ENCODE peak calls at places on chromosomes 4 and X, in ten cellular contexts. N, Q, P, U, K, F, W, S, H and X are unnamed samples.

GRCh38 chr4:112296949-112297483 is at the start of gene ALPK1:
- DNase-seq in Q (no peak), S (peak; percentile 60), H (no peak), F (no peak), N (peak; percentile 71), P (no peak), U (no peak), K (no peak), W (no peak), X (no peak)

GRCh38 chrX:47311857-47312774 is 58.3 kb upstream of the ZNF157 start:
- DNase-seq in S (peak; percentile 51), W (no peak), P (no peak), U (peak; percentile 55), N (peak; percentile 30), H (peak; percentile 69), Q (peak; percentile 52), F (no peak), K (peak; percentile 15), X (peak; percentile 59)

GRCh38 chr4:177381762-177382310 is 60.4 kb downstream of the AGA start:
- DNase-seq in N (no peak), F (no peak), Q (no peak), S (no peak), H (no peak), K (no peak), P (no peak), U (no peak), W (no peak), X (peak; percentile 55)

GRCh38 chr4:4575284-4576211 is 33.7 kb upstream of the STX18 start:
- DNase-seq in U (peak; percentile 66), N (peak; percentile 65), S (peak; percentile 79), Q (peak; percentile 38), W (peak; percentile 54), H (peak; percentile 66), F (peak; percentile 9), K (no peak), P (peak; percentile 69), X (peak; percentile 79)

GRCh38 chrX:155949098-155949497 is 48.4 kb upstream of the IL9R start:
- DNase-seq in S (no peak), N (no peak), U (no peak), K (no peak), H (no peak), P (no peak), W (no peak), F (no peak), Q (no peak), X (no peak)

GRCh38 chr4:56698329-56698728 is 17.2 kb upstream of the HOPX start:
- DNase-seq in K (no peak), W (no peak), S (no peak), Q (no peak), P (no peak), H (no peak), N (no peak), F (no peak), U (no peak), X (no peak)

GRCh38 chr4:128688025-128688721 is 121.3 kb upstream of the JADE1 start:
- DNase-seq in F (no peak), U (no peak), Q (no peak), P (no peak), N (no peak), H (no peak), S (no peak), K (no peak), W (no peak), X (no peak)

GRCh38 chr4:96483308-96484030 is 643.6 kb downstream of the PDHA2 start:
- DNase-seq in W (peak; percentile 29), F (no peak), S (no peak), N (no peak), U (no peak), K (no peak), Q (no peak), H (no peak), P (no peak), X (no peak)

GRCh38 chrX:29535212-29536162 is 679.9 kb upstream of the MAGEB2 start:
- DNase-seq in U (no peak), W (no peak), K (no peak), F (no peak), P (no peak), S (no peak), H (no peak), N (peak; percentile 23), Q (no peak), X (no peak)

GRCh38 chrX:104376937-104377336 is 122.2 kb upstream of the ESX1 start:
- DNase-seq in S (no peak), N (no peak), K (no peak), P (no peak), W (no peak), F (no peak), H (no peak), Q (no peak), U (no peak), X (no peak)

GRCh38 chrX:49184294-49185061 is 1.7 kb downstream of the PRICKLE3 start:
- DNase-seq in N (peak; percentile 69), F (no peak), Q (peak; percentile 98), U (peak; percentile 93), H (peak; percentile 97), S (peak; percentile 80), W (peak; percentile 81), K (peak; percentile 89), P (peak; percentile 95), X (peak; percentile 93)

GRCh38 chr4:189084671-189085070 is 856.0 kb upstream of the FRG1 start:
- DNase-seq in S (no peak), U (no peak), Q (no peak), N (no peak), W (no peak), P (no peak), K (no peak), H (no peak), F (no peak), X (no peak)

GRCh38 chrX:68916891-68917290 is 88.1 kb downstream of the EFNB1 start:
- DNase-seq in F (no peak), K (no peak), H (no peak), Q (no peak), N (no peak), U (no peak), S (no peak), P (no peak), W (no peak), X (no peak)

GRCh38 chr4:83561381-83561780 is 25.5 kb downstream of the GPAT3 start:
- DNase-seq in P (no peak), F (no peak), W (no peak), H (no peak), K (no peak), N (peak; percentile 50), S (no peak), U (peak; percentile 38), Q (no peak), X (peak; percentile 76)

GRCh38 chr4:5199142-5199541 is 147.9 kb downstream of the STK32B start:
- DNase-seq in U (no peak), N (no peak), K (no peak), P (no peak), H (no peak), S (no peak), W (no peak), Q (no peak), F (no peak), X (no peak)

GRCh38 chrX:44384688-44385338 is 41.3 kb upstream of the EFHC2 start:
- DNase-seq in Q (no peak), F (no peak), U (no peak), K (no peak), H (no peak), S (no peak), N (no peak), P (no peak), W (no peak), X (no peak)
- TF ChIP-seq EP300 in Q (no peak), F (no peak), U (no peak), K (no peak), H (no peak), S (no peak), N (no peak), P (no peak), W (no peak), X (no peak)

GRCh38 chr4:176195184-176195978 is at the start of gene SPATA4:
- DNase-seq in F (peak; percentile 84), P (peak; percentile 94), S (peak; percentile 94), Q (peak; percentile 92), H (peak; percentile 97), U (peak; percentile 95), K (peak; percentile 88), N (peak; percentile 65), W (peak; percentile 76), X (peak; percentile 98)
- TF ChIP-seq POLR2A in F (no peak), P (no peak), S (peak; percentile 69), Q (no peak), H (peak; percentile 52), U (no peak), K (peak; percentile 45), N (peak; percentile 46), W (peak; percentile 42), X (peak; percentile 56)

GRCh38 chr4:153064571-153064970 is 128.4 kb downstream of the FHDC1 start:
- DNase-seq in N (no peak), K (no peak), Q (no peak), H (no peak), P (no peak), W (no peak), U (peak; percentile 53), S (no peak), F (no peak), X (peak; percentile 52)

GRCh38 chr4:153068751-153069150 is 132.6 kb downstream of the FHDC1 start:
- DNase-seq in H (no peak), K (no peak), F (no peak), U (no peak), N (no peak), P (no peak), S (no peak), Q (no peak), W (no peak), X (no peak)

GRCh38 chr4:153063490-153063889 is 127.4 kb downstream of the FHDC1 start:
- DNase-seq in P (no peak), S (no peak), W (no peak), U (no peak), F (no peak), K (no peak), Q (no peak), N (no peak), H (no peak), X (no peak)

GRCh38 chr4:153065286-153065685 is 129.2 kb downstream of the FHDC1 start:
- DNase-seq in F (no peak), K (no peak), Q (no peak), P (no peak), W (no peak), U (peak; percentile 76), H (no peak), N (no peak), S (no peak), X (peak; percentile 50)

DNA sequence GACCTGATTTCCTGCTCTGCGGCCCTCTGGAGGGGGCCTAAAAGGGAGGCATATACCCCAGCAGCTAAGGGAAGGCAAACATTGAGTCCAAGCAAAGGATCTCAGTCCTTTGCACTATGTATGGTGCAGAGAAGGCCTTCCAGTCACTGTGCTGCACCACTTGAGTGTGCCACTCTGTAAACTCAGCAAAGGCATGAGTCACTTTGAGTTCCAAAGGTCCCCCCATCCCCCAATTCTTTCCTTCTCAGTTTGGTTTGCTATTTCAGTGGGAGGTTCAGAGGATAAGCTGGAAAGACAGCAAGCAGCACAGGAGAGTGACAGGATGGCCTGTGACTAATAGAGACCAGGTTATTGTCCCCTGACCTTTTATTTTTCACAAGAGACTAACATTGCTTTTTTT is 131.3 kb downstream of the FHDC1 start:
- DNase-seq in H (no peak), N (no peak), W (no peak), Q (no peak), U (no peak), P (no peak), S (peak; percentile 22), K (no peak), F (no peak), X (peak; percentile 78)
- TF ChIP-seq EP300 in H (no peak), N (no peak), W (no peak), Q (no peak), U (no peak), P (no peak), S (no peak), K (no peak), F (no peak), X (no peak)

GRCh38 chrX:101051549-101052302 is at the start of gene TRMT2B:
- DNase-seq in N (peak; percentile 84), P (peak; percentile 88), S (peak; percentile 84), F (peak; percentile 44), W (peak; percentile 36), K (peak; percentile 58), H (peak; percentile 95), Q (peak; percentile 79), U (peak; percentile 80), X (peak; percentile 88)
- TF ChIP-seq POLR2A in N (peak; percentile 41), P (no peak), S (peak; percentile 80), F (peak; percentile 79), W (no peak), K (no peak), H (no peak), Q (no peak), U (no peak), X (no peak)